ENCODE peak calls at places on chromosomes 7 and 10, in seven cellular contexts. J is GM13977; Z is sciatic nerve; U is T-helper 2 cell; H is activated CD4-positive, CD25-positive, alpha-beta regulatory T cell; K is activated gamma-delta T cell treated with Interleukin-2 at 50 U/mL for 16 hours; R is iris pigment epithelial cell. L is an unnamed sample.
A peak's percentile ranks its signal among the peaks of the same experiment; 100 is the strongest.

GRCh38 chr10:28913850-28914249 is 236.5 kb downstream of the BAMBI start:
- DNase-seq in J (no peak), Z (no peak), U (no peak), H (no peak), K (no peak), R (no peak), L (no peak)

GRCh38 chr7:121328508-121329459 is at the start of gene WNT16:
- DNase-seq in J (peak; percentile 37), Z (no peak), U (no peak), H (no peak), K (no peak), R (no peak), L (no peak)

GRCh38 chr7:33986951-33987948 is 81.9 kb downstream of the BMPER start:
- DNase-seq in J (no peak), Z (no peak), U (no peak), H (no peak), K (no peak), R (peak; percentile 99), L (no peak)

GRCh38 chr7:85019778-85020177 is 167.1 kb downstream of the SEMA3D start:
- DNase-seq in J (no peak), Z (no peak), U (no peak), H (no peak), K (no peak), R (no peak), L (no peak)

GRCh38 chr10:131888186-131888604 is 12.6 kb upstream of the PPP2R2D start:
- DNase-seq in J (no peak), Z (no peak), U (no peak), H (no peak), K (no peak), R (no peak), L (no peak)

GRCh38 chr7:157549612-157550299 is 213.0 kb downstream of the DNAJB6 start:
- DNase-seq in J (no peak), Z (peak; percentile 42), U (no peak), H (no peak), K (no peak), R (no peak), L (no peak)

GRCh38 chr10:123958221-123958620 is 66.6 kb upstream of the CPXM2 start:
- DNase-seq in J (no peak), Z (no peak), U (no peak), H (no peak), K (no peak), R (no peak), L (no peak)

GRCh38 chr10:18455086-18455884 is 196.1 kb downstream of the NSUN6 start:
- DNase-seq in J (no peak), Z (no peak), U (no peak), H (no peak), K (no peak), R (no peak), L (no peak)

GRCh38 chr10:6770846-6771245 is 190.8 kb upstream of the PRKCQ start:
- DNase-seq in J (no peak), Z (no peak), U (no peak), H (no peak), K (no peak), R (peak; percentile 17), L (no peak)

GRCh38 chr7:45404622-45405021 is 169.5 kb upstream of the ADCY1 start:
- DNase-seq in J (no peak), Z (no peak), U (no peak), H (no peak), K (no peak), R (no peak), L (no peak)

GRCh38 chr10:10785627-10786333 is 231.9 kb upstream of the CELF2 start:
- DNase-seq in J (no peak), Z (no peak), U (no peak), H (no peak), K (no peak), R (peak; percentile 83), L (no peak)

GRCh38 chr10:122323941-122324675 is 50.4 kb upstream of the PLEKHA1 start:
- DNase-seq in J (no peak), Z (no peak), U (no peak), H (no peak), K (no peak), R (peak; percentile 8), L (no peak)

GRCh38 chr7:108239501-108240225 is 109.5 kb upstream of the LAMB4 start:
- DNase-seq in J (no peak), Z (no peak), U (no peak), H (no peak), K (no peak), R (no peak), L (no peak)

GRCh38 chr7:84194484-84195260 is at the start of gene SEMA3A:
- DNase-seq in J (peak; percentile 17), Z (no peak), U (no peak), H (no peak), K (no peak), R (peak; percentile 89), L (peak; percentile 19)